ENCODE peak calls at places on chromosomes 13 and 19, in four cellular contexts. One of them, this sample, is unnamed.

GRCh38 chr19:39320948-39321831 is 527 bp upstream of the LRFN1 start:
- DNase-seq in stimulated activated CD4-positive, alpha-beta T cell treated with anti-CD3 and anti-CD28 coated beads, Interleukin-2, amount 100 ng/mL, for 48 hours: no peak
- DNase-seq in colonic mucosa: no peak
- DNase-seq in NCI-H2081 treated with DMSO at 0.1 percent for 48 hours: no peak
- DNase-seq in this sample: no peak

GRCh38 chr19:9043524-9043923 is 33.3 kb upstream of the MUC16 start:
- DNase-seq in stimulated activated CD4-positive, alpha-beta T cell treated with anti-CD3 and anti-CD28 coated beads, Interleukin-2, amount 100 ng/mL, for 48 hours: no peak
- DNase-seq in colonic mucosa: no peak
- DNase-seq in NCI-H2081 treated with DMSO at 0.1 percent for 48 hours: no peak
- DNase-seq in this sample: no peak

GRCh38 chr19:29260477-29261317 is 47.7 kb upstream of the UQCRFS1 start:
- DNase-seq in stimulated activated CD4-positive, alpha-beta T cell treated with anti-CD3 and anti-CD28 coated beads, Interleukin-2, amount 100 ng/mL, for 48 hours: peak
- DNase-seq in colonic mucosa: peak
- DNase-seq in NCI-H2081 treated with DMSO at 0.1 percent for 48 hours: no peak
- DNase-seq in this sample: peak

GRCh38 chr19:37999309-38000213 is 92.6 kb downstream of the SIPA1L3 start:
- DNase-seq in stimulated activated CD4-positive, alpha-beta T cell treated with anti-CD3 and anti-CD28 coated beads, Interleukin-2, amount 100 ng/mL, for 48 hours: no peak
- DNase-seq in colonic mucosa: no peak
- DNase-seq in NCI-H2081 treated with DMSO at 0.1 percent for 48 hours: no peak
- DNase-seq in this sample: no peak

GRCh38 chr19:4606921-4607678 is 32.2 kb upstream of the TNFAIP8L1 start:
- DNase-seq in stimulated activated CD4-positive, alpha-beta T cell treated with anti-CD3 and anti-CD28 coated beads, Interleukin-2, amount 100 ng/mL, for 48 hours: no peak
- DNase-seq in colonic mucosa: no peak
- DNase-seq in NCI-H2081 treated with DMSO at 0.1 percent for 48 hours: peak
- DNase-seq in this sample: no peak

GRCh38 chr13:39770514-39770913 is 115.1 kb downstream of the COG6 start:
- DNase-seq in stimulated activated CD4-positive, alpha-beta T cell treated with anti-CD3 and anti-CD28 coated beads, Interleukin-2, amount 100 ng/mL, for 48 hours: no peak
- DNase-seq in colonic mucosa: no peak
- DNase-seq in NCI-H2081 treated with DMSO at 0.1 percent for 48 hours: no peak
- DNase-seq in this sample: no peak

GRCh38 chr19:1851581-1852293 is 3.5 kb upstream of the REXO1 start:
- DNase-seq in stimulated activated CD4-positive, alpha-beta T cell treated with anti-CD3 and anti-CD28 coated beads, Interleukin-2, amount 100 ng/mL, for 48 hours: no peak
- DNase-seq in colonic mucosa: no peak
- DNase-seq in NCI-H2081 treated with DMSO at 0.1 percent for 48 hours: no peak
- DNase-seq in this sample: no peak

GRCh38 chr13:53048880-53049279 is 20.3 kb downstream of the OLFM4 start:
- DNase-seq in stimulated activated CD4-positive, alpha-beta T cell treated with anti-CD3 and anti-CD28 coated beads, Interleukin-2, amount 100 ng/mL, for 48 hours: no peak
- DNase-seq in colonic mucosa: no peak
- DNase-seq in NCI-H2081 treated with DMSO at 0.1 percent for 48 hours: no peak
- DNase-seq in this sample: no peak

GRCh38 chr19:49781394-49781793 is 14.6 kb downstream of the AP2A1 start:
- DNase-seq in stimulated activated CD4-positive, alpha-beta T cell treated with anti-CD3 and anti-CD28 coated beads, Interleukin-2, amount 100 ng/mL, for 48 hours: no peak
- DNase-seq in colonic mucosa: no peak
- DNase-seq in NCI-H2081 treated with DMSO at 0.1 percent for 48 hours: no peak
- DNase-seq in this sample: no peak

GRCh38 chr13:50081899-50082425 is 66.7 kb downstream of the KCNRG start:
- DNase-seq in stimulated activated CD4-positive, alpha-beta T cell treated with anti-CD3 and anti-CD28 coated beads, Interleukin-2, amount 100 ng/mL, for 48 hours: peak
- DNase-seq in colonic mucosa: peak
- DNase-seq in NCI-H2081 treated with DMSO at 0.1 percent for 48 hours: peak
- DNase-seq in this sample: peak

This sample was measured in NB4.